ENCODE peak calls at places on chromosome 6, in seven cellular contexts. C is breast epithelium, X is cardiac muscle cell, V is tibial nerve, U is cardiac fibroblast, N is hepatocyte, Z is GM10248. Y is an unnamed sample.

GRCh38 chr6:44237813-44238433 is 9.0 kb upstream of the HSP90AB1 start:
- DNase-seq in X (peak; percentile 82), C (peak; percentile 85), N (peak; percentile 92), U (peak; percentile 73), Z (peak; percentile 87), V (peak; percentile 66), Y (no peak)

GRCh38 chr6:41964201-41964887 is 22.7 kb upstream of the CCND3 start:
- DNase-seq in U (no peak), C (no peak), X (no peak), N (no peak), Z (no peak), V (no peak), Y (no peak)

GRCh38 chr6:22470454-22471368 is 98.7 kb upstream of the HDGFL1 start:
- DNase-seq in C (peak; percentile 68), X (peak; percentile 24), Z (no peak), V (no peak), N (peak; percentile 58), U (peak; percentile 65), Y (no peak)

GRCh38 chr6:99614430-99615161 is 8.0 kb downstream of the PRDM13 start:
- DNase-seq in X (peak; percentile 46), U (no peak), C (no peak), N (peak; percentile 29), V (no peak), Z (no peak), Y (no peak)

GRCh38 chr6:43313813-43314212 is 5.2 kb upstream of the CRIP3 start:
- DNase-seq in U (no peak), V (no peak), C (no peak), X (no peak), Z (no peak), N (no peak), Y (no peak)

GRCh38 chr6:89834884-89835792 is 5.5 kb downstream of the CASP8AP2 start:
- DNase-seq in V (no peak), U (no peak), C (no peak), Z (peak; percentile 44), X (no peak), N (no peak), Y (peak; percentile 37)

GRCh38 chr6:14533446-14533845 is 415.9 kb downstream of the CD83 start:
- DNase-seq in Z (no peak), C (no peak), N (no peak), U (no peak), X (no peak), V (no peak), Y (peak; percentile 6)

GRCh38 chr6:138161118-138161433 is 663 bp upstream of the ARFGEF3 start:
- DNase-seq in Z (no peak), N (no peak), X (no peak), V (no peak), U (no peak), C (no peak), Y (no peak)

GRCh38 chr6:40719671-40720374 is 132.7 kb upstream of the LRFN2 start:
- DNase-seq in V (no peak), Z (peak; percentile 45), C (no peak), N (peak; percentile 55), U (peak; percentile 12), X (peak; percentile 31), Y (peak; percentile 5)

GRCh38 chr6:116561377-116562018 is 7.9 kb downstream of the CALHM4 start:
- DNase-seq in C (peak; percentile 76), V (peak; percentile 80), U (peak; percentile 87), Z (peak; percentile 55), X (peak; percentile 72), N (peak; percentile 81), Y (peak; percentile 77)

GRCh38 chr6:106122306-106122940 is 36.3 kb downstream of the PRDM1 start:
- DNase-seq in U (no peak), Z (no peak), C (no peak), N (no peak), X (no peak), V (no peak), Y (no peak)

GRCh38 chr6:32825966-32826365 is 9.2 kb upstream of the HLA-DOB start:
- DNase-seq in N (no peak), C (no peak), X (peak; percentile 22), Z (no peak), V (no peak), U (peak; percentile 75), Y (peak; percentile 44)

DNA sequence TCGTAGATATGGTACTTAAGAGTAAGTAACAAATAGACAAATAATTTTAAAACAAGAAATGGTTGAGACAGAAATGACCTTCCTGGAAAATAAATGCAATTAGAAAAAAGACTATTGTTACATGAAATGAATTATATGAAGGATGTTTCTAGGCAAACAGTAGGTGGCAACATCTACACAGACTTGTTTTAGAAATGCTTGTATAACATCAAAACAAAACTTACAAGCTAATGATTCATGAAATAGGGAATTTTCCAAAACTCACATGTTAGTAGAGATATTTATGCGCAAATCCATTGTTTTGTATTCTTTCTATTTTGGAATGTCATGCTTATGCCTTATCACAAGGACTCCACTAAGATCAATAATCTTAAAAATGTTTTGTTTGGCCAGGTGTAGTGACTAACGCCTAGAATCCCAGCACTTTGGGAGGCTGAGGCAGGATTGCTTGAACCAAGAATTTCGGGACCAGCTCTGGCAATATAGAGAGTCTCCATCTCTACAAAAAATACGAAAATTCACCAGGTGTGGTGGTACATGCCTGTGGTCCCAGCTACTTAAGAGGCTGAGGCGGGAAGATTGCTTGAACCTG is 32.3 kb upstream of the LGSN start:
- DNase-seq in U (peak; percentile 83), V (no peak), X (no peak), Z (peak; percentile 29), N (peak; percentile 33), C (no peak), Y (peak; percentile 68)
- TF ChIP-seq CTCF in U (peak; percentile 42), V (peak; percentile 23), X (peak; percentile 47), Z (peak; percentile 61), N (peak; percentile 55), C (no peak), Y (peak; percentile 77)

DNA sequence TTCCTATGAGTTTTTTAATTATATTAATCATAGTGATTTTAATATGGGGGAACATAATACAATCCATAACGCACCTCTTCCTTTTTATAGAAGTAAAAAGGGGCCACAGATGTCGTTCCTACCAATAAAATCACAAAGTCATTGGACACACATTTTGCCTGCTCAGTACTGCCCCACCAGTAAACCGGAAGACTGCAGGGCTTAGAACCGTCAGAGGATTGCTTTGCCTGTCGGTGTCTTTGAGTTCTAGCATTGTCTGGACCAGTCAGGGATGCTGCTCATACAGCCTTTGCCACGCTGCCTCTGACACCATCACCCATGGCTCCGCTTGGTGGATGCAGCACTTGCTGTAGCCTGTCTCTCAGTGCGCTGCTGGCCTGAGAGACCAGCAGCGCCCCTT is 853.6 kb downstream of the C6orf118 start:
- DNase-seq in N (no peak), V (no peak), X (no peak), Z (no peak), U (no peak), C (no peak), Y (no peak)
- TF ChIP-seq CTCF in N (no peak), V (no peak), X (no peak), Z (no peak), U (no peak), C (no peak), Y (no peak)

GRCh38 chr6:97726378-97726777 is 443.4 kb upstream of the MMS22L start:
- DNase-seq in N (peak; percentile 7), C (no peak), U (no peak), V (no peak), Z (no peak), X (peak; percentile 49), Y (no peak)
- TF ChIP-seq CTCF in N (peak; percentile 23), C (no peak), U (no peak), V (no peak), Z (no peak), X (no peak), Y (no peak)

GRCh38 chr6:76881414-76881813 is 581.9 kb downstream of the HTR1B start:
- DNase-seq in C (no peak), Z (no peak), V (no peak), N (no peak), X (no peak), U (peak; percentile 66), Y (no peak)

GRCh38 chr6:76876922-76877553 is 586.3 kb downstream of the HTR1B start:
- DNase-seq in U (peak; percentile 78), V (no peak), C (no peak), N (peak; percentile 91), Z (no peak), X (peak; percentile 87), Y (no peak)
- TF ChIP-seq CTCF in U (peak; percentile 59), V (no peak), C (no peak), N (peak; percentile 84), Z (peak; percentile 49), X (peak; percentile 51), Y (no peak)

DNA sequence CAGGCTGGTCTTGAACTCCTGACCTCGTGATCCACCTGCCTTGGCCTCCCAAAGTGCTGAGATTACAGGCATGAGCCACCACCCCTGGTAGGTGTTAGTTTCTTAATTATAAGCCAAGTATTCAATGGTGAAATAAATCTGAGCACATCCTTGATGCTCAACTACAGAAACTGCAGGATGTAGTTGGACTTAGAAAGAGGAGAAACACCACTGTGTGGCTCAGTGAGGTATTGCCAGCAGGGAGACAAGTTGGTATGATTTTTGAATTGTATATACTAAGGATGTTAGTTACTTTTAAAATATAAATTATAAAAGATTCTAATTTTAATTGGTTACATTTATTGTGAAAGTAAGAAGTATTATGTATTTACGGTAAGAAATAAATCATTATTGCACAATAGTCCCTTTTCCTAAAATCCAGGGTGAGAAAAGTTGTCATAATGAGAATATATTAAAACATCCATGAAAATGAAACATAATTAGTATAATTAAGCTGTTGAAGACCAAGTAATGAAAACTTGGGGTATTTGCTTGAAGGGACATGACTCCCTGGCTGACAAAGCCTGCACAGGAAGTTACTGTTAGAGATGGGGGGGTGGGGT is 17.6 kb downstream of the SLC18B1 start:
- DNase-seq in N (peak; percentile 21), C (no peak), X (no peak), Z (no peak), U (peak; percentile 45), V (no peak), Y (peak; percentile 9)
- TF ChIP-seq CTCF in N (peak; percentile 44), C (no peak), X (peak; percentile 51), Z (no peak), U (peak; percentile 45), V (no peak), Y (peak; percentile 73)

Y was measured in HFFc6.